ENCODE peak calls at places on chromosomes 1 and 21, in nine cellular contexts. One of them, this sample, is unnamed.
A peak's percentile ranks its signal among the peaks of the same experiment; 100 is the strongest.

GRCh38 chr1:100780826-100781225 is 61.3 kb downstream of the VCAM1 start:
- DNase-seq in brain microvascular endothelial cell: no peak
- DNase-seq in activated CD8-positive, alpha-beta memory T cell treated with anti-CD3 and anti-CD28 coated beads, Interleukin-2, amount 50 U/mL, for 4 hours: no peak
- DNase-seq in EH: no peak
- DNase-seq in stimulated activated CD4-positive, alpha-beta T cell treated with anti-CD3 and anti-CD28 coated beads, TNF-alpha, amount 100 ng/mL, for 48 hours: no peak
- DNase-seq in T-helper 2 cell: no peak
- DNase-seq in NCI-H1930: no peak
- DNase-seq in NCI-H2081 treated with DMSO at 0.1 percent for 48 hours: no peak
- DNase-seq in epithelial cell of proximal tubule: no peak
- DNase-seq in this sample: no peak

GRCh38 chr21:16551101-16551695 is 821.4 kb downstream of the USP25 start:
- DNase-seq in NCI-H1930: no peak
- DNase-seq in brain microvascular endothelial cell: no peak
- DNase-seq in EH: no peak
- DNase-seq in activated CD8-positive, alpha-beta memory T cell treated with anti-CD3 and anti-CD28 coated beads, Interleukin-2, amount 50 U/mL, for 4 hours: no peak
- DNase-seq in T-helper 2 cell: no peak
- DNase-seq in stimulated activated CD4-positive, alpha-beta T cell treated with anti-CD3 and anti-CD28 coated beads, TNF-alpha, amount 100 ng/mL, for 48 hours: no peak
- DNase-seq in NCI-H2081 treated with DMSO at 0.1 percent for 48 hours: no peak
- DNase-seq in epithelial cell of proximal tubule: no peak
- DNase-seq in this sample: no peak

GRCh38 chr1:64495878-64496277 is 25.9 kb downstream of the CACHD1 start:
- DNase-seq in NCI-H2081 treated with DMSO at 0.1 percent for 48 hours: peak; percentile 88
- DNase-seq in T-helper 2 cell: no peak
- DNase-seq in NCI-H1930: peak; percentile 36
- DNase-seq in epithelial cell of proximal tubule: no peak
- DNase-seq in activated CD8-positive, alpha-beta memory T cell treated with anti-CD3 and anti-CD28 coated beads, Interleukin-2, amount 50 U/mL, for 4 hours: no peak
- DNase-seq in EH: no peak
- DNase-seq in brain microvascular endothelial cell: no peak
- DNase-seq in stimulated activated CD4-positive, alpha-beta T cell treated with anti-CD3 and anti-CD28 coated beads, TNF-alpha, amount 100 ng/mL, for 48 hours: no peak
- DNase-seq in this sample: no peak

GRCh38 chr1:64097859-64098258 is 105.6 kb upstream of the UBE2U start:
- DNase-seq in EH: no peak
- DNase-seq in stimulated activated CD4-positive, alpha-beta T cell treated with anti-CD3 and anti-CD28 coated beads, TNF-alpha, amount 100 ng/mL, for 48 hours: no peak
- DNase-seq in NCI-H1930: no peak
- DNase-seq in activated CD8-positive, alpha-beta memory T cell treated with anti-CD3 and anti-CD28 coated beads, Interleukin-2, amount 50 U/mL, for 4 hours: no peak
- DNase-seq in NCI-H2081 treated with DMSO at 0.1 percent for 48 hours: no peak
- DNase-seq in epithelial cell of proximal tubule: no peak
- DNase-seq in T-helper 2 cell: no peak
- DNase-seq in brain microvascular endothelial cell: no peak
- DNase-seq in this sample: no peak

GRCh38 chr1:99503276-99503747 is 142.6 kb upstream of the PALMD start:
- DNase-seq in epithelial cell of proximal tubule: peak; percentile 55
- DNase-seq in NCI-H1930: no peak
- DNase-seq in stimulated activated CD4-positive, alpha-beta T cell treated with anti-CD3 and anti-CD28 coated beads, TNF-alpha, amount 100 ng/mL, for 48 hours: no peak
- DNase-seq in EH: peak; percentile 55
- DNase-seq in NCI-H2081 treated with DMSO at 0.1 percent for 48 hours: no peak
- DNase-seq in T-helper 2 cell: no peak
- DNase-seq in activated CD8-positive, alpha-beta memory T cell treated with anti-CD3 and anti-CD28 coated beads, Interleukin-2, amount 50 U/mL, for 4 hours: no peak
- DNase-seq in brain microvascular endothelial cell: peak; percentile 10
- DNase-seq in this sample: no peak

GRCh38 chr1:18560692-18561091 is 70.0 kb upstream of the PAX7 start:
- DNase-seq in EH: no peak
- DNase-seq in NCI-H2081 treated with DMSO at 0.1 percent for 48 hours: no peak
- DNase-seq in epithelial cell of proximal tubule: no peak
- DNase-seq in T-helper 2 cell: no peak
- DNase-seq in activated CD8-positive, alpha-beta memory T cell treated with anti-CD3 and anti-CD28 coated beads, Interleukin-2, amount 50 U/mL, for 4 hours: no peak
- DNase-seq in brain microvascular endothelial cell: no peak
- DNase-seq in NCI-H1930: no peak
- DNase-seq in stimulated activated CD4-positive, alpha-beta T cell treated with anti-CD3 and anti-CD28 coated beads, TNF-alpha, amount 100 ng/mL, for 48 hours: no peak
- DNase-seq in this sample: no peak

GRCh38 chr1:234854648-234855039 is 244.7 kb upstream of the IRF2BP2 start:
- DNase-seq in stimulated activated CD4-positive, alpha-beta T cell treated with anti-CD3 and anti-CD28 coated beads, TNF-alpha, amount 100 ng/mL, for 48 hours: no peak
- DNase-seq in epithelial cell of proximal tubule: no peak
- DNase-seq in NCI-H1930: no peak
- DNase-seq in brain microvascular endothelial cell: no peak
- DNase-seq in T-helper 2 cell: no peak
- DNase-seq in EH: no peak
- DNase-seq in NCI-H2081 treated with DMSO at 0.1 percent for 48 hours: no peak
- DNase-seq in activated CD8-positive, alpha-beta memory T cell treated with anti-CD3 and anti-CD28 coated beads, Interleukin-2, amount 50 U/mL, for 4 hours: no peak
- DNase-seq in this sample: no peak

GRCh38 chr1:6260433-6260934 is 414 bp downstream of the GPR153 start:
- DNase-seq in epithelial cell of proximal tubule: no peak
- DNase-seq in brain microvascular endothelial cell: no peak
- DNase-seq in T-helper 2 cell: no peak
- DNase-seq in EH: peak; percentile 32
- DNase-seq in stimulated activated CD4-positive, alpha-beta T cell treated with anti-CD3 and anti-CD28 coated beads, TNF-alpha, amount 100 ng/mL, for 48 hours: no peak
- DNase-seq in NCI-H1930: peak; percentile 31
- DNase-seq in activated CD8-positive, alpha-beta memory T cell treated with anti-CD3 and anti-CD28 coated beads, Interleukin-2, amount 50 U/mL, for 4 hours: peak; percentile 30
- DNase-seq in NCI-H2081 treated with DMSO at 0.1 percent for 48 hours: no peak
- DNase-seq in this sample: no peak

GRCh38 chr1:197150336-197151005 is 4.0 kb upstream of the ASPM start:
- DNase-seq in stimulated activated CD4-positive, alpha-beta T cell treated with anti-CD3 and anti-CD28 coated beads, TNF-alpha, amount 100 ng/mL, for 48 hours: no peak
- DNase-seq in activated CD8-positive, alpha-beta memory T cell treated with anti-CD3 and anti-CD28 coated beads, Interleukin-2, amount 50 U/mL, for 4 hours: no peak
- DNase-seq in NCI-H2081 treated with DMSO at 0.1 percent for 48 hours: no peak
- DNase-seq in epithelial cell of proximal tubule: no peak
- DNase-seq in T-helper 2 cell: no peak
- DNase-seq in brain microvascular endothelial cell: no peak
- DNase-seq in NCI-H1930: no peak
- DNase-seq in EH: peak; percentile 44
- DNase-seq in this sample: no peak

GRCh38 chr1:238252033-238252802 is 361.5 kb upstream of the ZP4 start:
- DNase-seq in stimulated activated CD4-positive, alpha-beta T cell treated with anti-CD3 and anti-CD28 coated beads, TNF-alpha, amount 100 ng/mL, for 48 hours: peak; percentile 4
- DNase-seq in activated CD8-positive, alpha-beta memory T cell treated with anti-CD3 and anti-CD28 coated beads, Interleukin-2, amount 50 U/mL, for 4 hours: no peak
- DNase-seq in NCI-H2081 treated with DMSO at 0.1 percent for 48 hours: no peak
- DNase-seq in EH: peak; percentile 34
- DNase-seq in NCI-H1930: peak; percentile 14
- DNase-seq in epithelial cell of proximal tubule: peak; percentile 29
- DNase-seq in brain microvascular endothelial cell: peak; percentile 75
- DNase-seq in T-helper 2 cell: no peak
- DNase-seq in this sample: peak; percentile 35

GRCh38 chr1:180167721-180168467 is 13.2 kb downstream of the QSOX1 start:
- DNase-seq in epithelial cell of proximal tubule: no peak
- DNase-seq in EH: no peak
- DNase-seq in T-helper 2 cell: no peak
- DNase-seq in brain microvascular endothelial cell: no peak
- DNase-seq in NCI-H1930: no peak
- DNase-seq in stimulated activated CD4-positive, alpha-beta T cell treated with anti-CD3 and anti-CD28 coated beads, TNF-alpha, amount 100 ng/mL, for 48 hours: no peak
- DNase-seq in activated CD8-positive, alpha-beta memory T cell treated with anti-CD3 and anti-CD28 coated beads, Interleukin-2, amount 50 U/mL, for 4 hours: no peak
- DNase-seq in NCI-H2081 treated with DMSO at 0.1 percent for 48 hours: no peak
- DNase-seq in this sample: no peak

GRCh38 chr1:32893198-32894018 is 7.1 kb downstream of the HPCA start:
- DNase-seq in stimulated activated CD4-positive, alpha-beta T cell treated with anti-CD3 and anti-CD28 coated beads, TNF-alpha, amount 100 ng/mL, for 48 hours: no peak
- DNase-seq in NCI-H2081 treated with DMSO at 0.1 percent for 48 hours: no peak
- DNase-seq in epithelial cell of proximal tubule: no peak
- DNase-seq in NCI-H1930: peak; percentile 72
- DNase-seq in EH: peak; percentile 39
- DNase-seq in T-helper 2 cell: no peak
- DNase-seq in activated CD8-positive, alpha-beta memory T cell treated with anti-CD3 and anti-CD28 coated beads, Interleukin-2, amount 50 U/mL, for 4 hours: no peak
- DNase-seq in brain microvascular endothelial cell: no peak
- DNase-seq in this sample: no peak

GRCh38 chr1:32742956-32743355 is 40.4 kb upstream of the SYNC start:
- DNase-seq in NCI-H1930: no peak
- DNase-seq in activated CD8-positive, alpha-beta memory T cell treated with anti-CD3 and anti-CD28 coated beads, Interleukin-2, amount 50 U/mL, for 4 hours: no peak
- DNase-seq in brain microvascular endothelial cell: no peak
- DNase-seq in NCI-H2081 treated with DMSO at 0.1 percent for 48 hours: no peak
- DNase-seq in epithelial cell of proximal tubule: no peak
- DNase-seq in T-helper 2 cell: no peak
- DNase-seq in EH: no peak
- DNase-seq in stimulated activated CD4-positive, alpha-beta T cell treated with anti-CD3 and anti-CD28 coated beads, TNF-alpha, amount 100 ng/mL, for 48 hours: no peak
- DNase-seq in this sample: no peak

GRCh38 chr1:156400191-156400920 is 31.3 kb downstream of the RHBG start:
- DNase-seq in stimulated activated CD4-positive, alpha-beta T cell treated with anti-CD3 and anti-CD28 coated beads, TNF-alpha, amount 100 ng/mL, for 48 hours: no peak
- DNase-seq in activated CD8-positive, alpha-beta memory T cell treated with anti-CD3 and anti-CD28 coated beads, Interleukin-2, amount 50 U/mL, for 4 hours: no peak
- DNase-seq in epithelial cell of proximal tubule: no peak
- DNase-seq in NCI-H1930: no peak
- DNase-seq in T-helper 2 cell: no peak
- DNase-seq in EH: no peak
- DNase-seq in NCI-H2081 treated with DMSO at 0.1 percent for 48 hours: no peak
- DNase-seq in brain microvascular endothelial cell: no peak
- DNase-seq in this sample: no peak

GRCh38 chr1:21579788-21580187 is 70.6 kb downstream of the ALPL start:
- DNase-seq in NCI-H2081 treated with DMSO at 0.1 percent for 48 hours: no peak
- DNase-seq in T-helper 2 cell: no peak
- DNase-seq in EH: peak; percentile 17
- DNase-seq in brain microvascular endothelial cell: no peak
- DNase-seq in activated CD8-positive, alpha-beta memory T cell treated with anti-CD3 and anti-CD28 coated beads, Interleukin-2, amount 50 U/mL, for 4 hours: no peak
- DNase-seq in epithelial cell of proximal tubule: peak; percentile 55
- DNase-seq in NCI-H1930: no peak
- DNase-seq in stimulated activated CD4-positive, alpha-beta T cell treated with anti-CD3 and anti-CD28 coated beads, TNF-alpha, amount 100 ng/mL, for 48 hours: no peak
- DNase-seq in this sample: no peak

GRCh38 chr1:33055210-33055991 is 18.7 kb upstream of the AK2 start:
- DNase-seq in EH: peak; percentile 89
- DNase-seq in NCI-H1930: peak; percentile 57
- DNase-seq in T-helper 2 cell: no peak
- DNase-seq in NCI-H2081 treated with DMSO at 0.1 percent for 48 hours: no peak
- DNase-seq in stimulated activated CD4-positive, alpha-beta T cell treated with anti-CD3 and anti-CD28 coated beads, TNF-alpha, amount 100 ng/mL, for 48 hours: no peak
- DNase-seq in brain microvascular endothelial cell: peak; percentile 92
- DNase-seq in epithelial cell of proximal tubule: peak; percentile 59
- DNase-seq in activated CD8-positive, alpha-beta memory T cell treated with anti-CD3 and anti-CD28 coated beads, Interleukin-2, amount 50 U/mL, for 4 hours: no peak
- DNase-seq in this sample: peak; percentile 46

GRCh38 chr1:29285771-29286170 is 49.4 kb downstream of the PTPRU start:
- DNase-seq in NCI-H2081 treated with DMSO at 0.1 percent for 48 hours: no peak
- DNase-seq in brain microvascular endothelial cell: no peak
- DNase-seq in activated CD8-positive, alpha-beta memory T cell treated with anti-CD3 and anti-CD28 coated beads, Interleukin-2, amount 50 U/mL, for 4 hours: no peak
- DNase-seq in epithelial cell of proximal tubule: no peak
- DNase-seq in stimulated activated CD4-positive, alpha-beta T cell treated with anti-CD3 and anti-CD28 coated beads, TNF-alpha, amount 100 ng/mL, for 48 hours: no peak
- DNase-seq in EH: no peak
- DNase-seq in NCI-H1930: no peak
- DNase-seq in T-helper 2 cell: no peak
- DNase-seq in this sample: no peak

GRCh38 chr1:63923302-63923701 is 149.5 kb downstream of the ROR1 start:
- DNase-seq in NCI-H2081 treated with DMSO at 0.1 percent for 48 hours: no peak
- DNase-seq in NCI-H1930: no peak
- DNase-seq in activated CD8-positive, alpha-beta memory T cell treated with anti-CD3 and anti-CD28 coated beads, Interleukin-2, amount 50 U/mL, for 4 hours: no peak
- DNase-seq in epithelial cell of proximal tubule: no peak
- DNase-seq in stimulated activated CD4-positive, alpha-beta T cell treated with anti-CD3 and anti-CD28 coated beads, TNF-alpha, amount 100 ng/mL, for 48 hours: no peak
- DNase-seq in EH: no peak
- DNase-seq in brain microvascular endothelial cell: no peak
- DNase-seq in T-helper 2 cell: no peak
- DNase-seq in this sample: no peak

GRCh38 chr1:225996946-225997545 is 2.1 kb downstream of the SDE2 start:
- DNase-seq in brain microvascular endothelial cell: peak; percentile 49
- DNase-seq in EH: peak; percentile 43
- DNase-seq in NCI-H1930: no peak
- DNase-seq in NCI-H2081 treated with DMSO at 0.1 percent for 48 hours: no peak
- DNase-seq in stimulated activated CD4-positive, alpha-beta T cell treated with anti-CD3 and anti-CD28 coated beads, TNF-alpha, amount 100 ng/mL, for 48 hours: no peak
- DNase-seq in activated CD8-positive, alpha-beta memory T cell treated with anti-CD3 and anti-CD28 coated beads, Interleukin-2, amount 50 U/mL, for 4 hours: no peak
- DNase-seq in epithelial cell of proximal tubule: no peak
- DNase-seq in T-helper 2 cell: no peak
- DNase-seq in this sample: no peak

GRCh38 chr1:185483647-185484450 is 166.8 kb upstream of the IVNS1ABP start:
- DNase-seq in EH: peak; percentile 98
- DNase-seq in stimulated activated CD4-positive, alpha-beta T cell treated with anti-CD3 and anti-CD28 coated beads, TNF-alpha, amount 100 ng/mL, for 48 hours: no peak
- DNase-seq in T-helper 2 cell: no peak
- DNase-seq in brain microvascular endothelial cell: peak; percentile 83
- DNase-seq in NCI-H1930: no peak
- DNase-seq in epithelial cell of proximal tubule: peak; percentile 99
- DNase-seq in NCI-H2081 treated with DMSO at 0.1 percent for 48 hours: no peak
- DNase-seq in activated CD8-positive, alpha-beta memory T cell treated with anti-CD3 and anti-CD28 coated beads, Interleukin-2, amount 50 U/mL, for 4 hours: no peak
- DNase-seq in this sample: no peak

GRCh38 chr1:147243228-147243685 is 773 bp downstream of the CHD1L start:
- DNase-seq in epithelial cell of proximal tubule: no peak
- DNase-seq in NCI-H2081 treated with DMSO at 0.1 percent for 48 hours: no peak
- DNase-seq in activated CD8-positive, alpha-beta memory T cell treated with anti-CD3 and anti-CD28 coated beads, Interleukin-2, amount 50 U/mL, for 4 hours: no peak
- DNase-seq in NCI-H1930: no peak
- DNase-seq in brain microvascular endothelial cell: no peak
- DNase-seq in EH: peak; percentile 89
- DNase-seq in stimulated activated CD4-positive, alpha-beta T cell treated with anti-CD3 and anti-CD28 coated beads, TNF-alpha, amount 100 ng/mL, for 48 hours: no peak
- DNase-seq in T-helper 2 cell: peak; percentile 12
- DNase-seq in this sample: no peak

GRCh38 chr21:37341254-37341960 is 25.2 kb upstream of the DYRK1A start:
- DNase-seq in T-helper 2 cell: no peak
- DNase-seq in EH: peak; percentile 92
- DNase-seq in epithelial cell of proximal tubule: no peak
- DNase-seq in stimulated activated CD4-positive, alpha-beta T cell treated with anti-CD3 and anti-CD28 coated beads, TNF-alpha, amount 100 ng/mL, for 48 hours: no peak
- DNase-seq in NCI-H2081 treated with DMSO at 0.1 percent for 48 hours: no peak
- DNase-seq in brain microvascular endothelial cell: no peak
- DNase-seq in NCI-H1930: no peak
- DNase-seq in activated CD8-positive, alpha-beta memory T cell treated with anti-CD3 and anti-CD28 coated beads, Interleukin-2, amount 50 U/mL, for 4 hours: no peak
- DNase-seq in this sample: no peak

GRCh38 chr1:240312872-240313271 is 221.2 kb downstream of the FMN2 start:
- DNase-seq in activated CD8-positive, alpha-beta memory T cell treated with anti-CD3 and anti-CD28 coated beads, Interleukin-2, amount 50 U/mL, for 4 hours: no peak
- DNase-seq in stimulated activated CD4-positive, alpha-beta T cell treated with anti-CD3 and anti-CD28 coated beads, TNF-alpha, amount 100 ng/mL, for 48 hours: no peak
- DNase-seq in epithelial cell of proximal tubule: peak; percentile 36
- DNase-seq in NCI-H1930: no peak
- DNase-seq in T-helper 2 cell: no peak
- DNase-seq in brain microvascular endothelial cell: peak; percentile 83
- DNase-seq in EH: peak; percentile 97
- DNase-seq in NCI-H2081 treated with DMSO at 0.1 percent for 48 hours: no peak
- DNase-seq in this sample: no peak

GRCh38 chr1:150567341-150567716 is 12.1 kb downstream of the MCL1 start:
- DNase-seq in brain microvascular endothelial cell: no peak
- DNase-seq in epithelial cell of proximal tubule: no peak
- DNase-seq in NCI-H1930: no peak
- DNase-seq in T-helper 2 cell: no peak
- DNase-seq in NCI-H2081 treated with DMSO at 0.1 percent for 48 hours: no peak
- DNase-seq in EH: peak; percentile 44
- DNase-seq in stimulated activated CD4-positive, alpha-beta T cell treated with anti-CD3 and anti-CD28 coated beads, TNF-alpha, amount 100 ng/mL, for 48 hours: peak; percentile 55
- DNase-seq in activated CD8-positive, alpha-beta memory T cell treated with anti-CD3 and anti-CD28 coated beads, Interleukin-2, amount 50 U/mL, for 4 hours: peak; percentile 39
- DNase-seq in this sample: no peak

GRCh38 chr21:16419188-16419874 is 689.5 kb downstream of the USP25 start:
- DNase-seq in NCI-H2081 treated with DMSO at 0.1 percent for 48 hours: peak; percentile 90
- DNase-seq in stimulated activated CD4-positive, alpha-beta T cell treated with anti-CD3 and anti-CD28 coated beads, TNF-alpha, amount 100 ng/mL, for 48 hours: no peak
- DNase-seq in activated CD8-positive, alpha-beta memory T cell treated with anti-CD3 and anti-CD28 coated beads, Interleukin-2, amount 50 U/mL, for 4 hours: no peak
- DNase-seq in T-helper 2 cell: no peak
- DNase-seq in epithelial cell of proximal tubule: no peak
- DNase-seq in brain microvascular endothelial cell: peak; percentile 84
- DNase-seq in EH: no peak
- DNase-seq in NCI-H1930: no peak
- DNase-seq in this sample: no peak

GRCh38 chr1:11752359-11753208 is 9.4 kb upstream of the C1orf167 start:
- DNase-seq in NCI-H1930: no peak
- DNase-seq in stimulated activated CD4-positive, alpha-beta T cell treated with anti-CD3 and anti-CD28 coated beads, TNF-alpha, amount 100 ng/mL, for 48 hours: no peak
- DNase-seq in T-helper 2 cell: no peak
- DNase-seq in epithelial cell of proximal tubule: no peak
- DNase-seq in NCI-H2081 treated with DMSO at 0.1 percent for 48 hours: no peak
- DNase-seq in activated CD8-positive, alpha-beta memory T cell treated with anti-CD3 and anti-CD28 coated beads, Interleukin-2, amount 50 U/mL, for 4 hours: no peak
- DNase-seq in EH: peak; percentile 13
- DNase-seq in brain microvascular endothelial cell: no peak
- DNase-seq in this sample: no peak

GRCh38 chr1:3741566-3742438 is 10.4 kb upstream of the CCDC27 start:
- DNase-seq in T-helper 2 cell: no peak
- DNase-seq in epithelial cell of proximal tubule: no peak
- DNase-seq in NCI-H1930: no peak
- DNase-seq in brain microvascular endothelial cell: no peak
- DNase-seq in EH: no peak
- DNase-seq in activated CD8-positive, alpha-beta memory T cell treated with anti-CD3 and anti-CD28 coated beads, Interleukin-2, amount 50 U/mL, for 4 hours: no peak
- DNase-seq in NCI-H2081 treated with DMSO at 0.1 percent for 48 hours: no peak
- DNase-seq in stimulated activated CD4-positive, alpha-beta T cell treated with anti-CD3 and anti-CD28 coated beads, TNF-alpha, amount 100 ng/mL, for 48 hours: no peak
- DNase-seq in this sample: no peak

GRCh38 chr1:39787468-39787867 is 1.2 kb downstream of the BMP8B start:
- DNase-seq in EH: no peak
- DNase-seq in NCI-H2081 treated with DMSO at 0.1 percent for 48 hours: no peak
- DNase-seq in brain microvascular endothelial cell: no peak
- DNase-seq in epithelial cell of proximal tubule: no peak
- DNase-seq in NCI-H1930: no peak
- DNase-seq in activated CD8-positive, alpha-beta memory T cell treated with anti-CD3 and anti-CD28 coated beads, Interleukin-2, amount 50 U/mL, for 4 hours: no peak
- DNase-seq in stimulated activated CD4-positive, alpha-beta T cell treated with anti-CD3 and anti-CD28 coated beads, TNF-alpha, amount 100 ng/mL, for 48 hours: no peak
- DNase-seq in T-helper 2 cell: no peak
- DNase-seq in this sample: no peak

GRCh38 chr1:23366146-23366545 is 3.5 kb downstream of the ZNF436 start:
- DNase-seq in brain microvascular endothelial cell: no peak
- DNase-seq in NCI-H2081 treated with DMSO at 0.1 percent for 48 hours: no peak
- DNase-seq in NCI-H1930: no peak
- DNase-seq in activated CD8-positive, alpha-beta memory T cell treated with anti-CD3 and anti-CD28 coated beads, Interleukin-2, amount 50 U/mL, for 4 hours: no peak
- DNase-seq in EH: no peak
- DNase-seq in T-helper 2 cell: no peak
- DNase-seq in stimulated activated CD4-positive, alpha-beta T cell treated with anti-CD3 and anti-CD28 coated beads, TNF-alpha, amount 100 ng/mL, for 48 hours: no peak
- DNase-seq in epithelial cell of proximal tubule: no peak
- DNase-seq in this sample: no peak

GRCh38 chr1:247295274-247295684 is 36.4 kb downstream of the ZNF496 start:
- DNase-seq in EH: no peak
- DNase-seq in T-helper 2 cell: no peak
- DNase-seq in activated CD8-positive, alpha-beta memory T cell treated with anti-CD3 and anti-CD28 coated beads, Interleukin-2, amount 50 U/mL, for 4 hours: no peak
- DNase-seq in brain microvascular endothelial cell: peak; percentile 71
- DNase-seq in stimulated activated CD4-positive, alpha-beta T cell treated with anti-CD3 and anti-CD28 coated beads, TNF-alpha, amount 100 ng/mL, for 48 hours: no peak
- DNase-seq in NCI-H2081 treated with DMSO at 0.1 percent for 48 hours: no peak
- DNase-seq in epithelial cell of proximal tubule: no peak
- DNase-seq in NCI-H1930: no peak
- DNase-seq in this sample: no peak

GRCh38 chr1:198623920-198624647 is 14.8 kb upstream of the PTPRC start:
- DNase-seq in NCI-H1930: no peak
- DNase-seq in stimulated activated CD4-positive, alpha-beta T cell treated with anti-CD3 and anti-CD28 coated beads, TNF-alpha, amount 100 ng/mL, for 48 hours: no peak
- DNase-seq in NCI-H2081 treated with DMSO at 0.1 percent for 48 hours: no peak
- DNase-seq in EH: peak; percentile 91
- DNase-seq in brain microvascular endothelial cell: peak; percentile 79
- DNase-seq in activated CD8-positive, alpha-beta memory T cell treated with anti-CD3 and anti-CD28 coated beads, Interleukin-2, amount 50 U/mL, for 4 hours: no peak
- DNase-seq in epithelial cell of proximal tubule: no peak
- DNase-seq in T-helper 2 cell: no peak
- DNase-seq in this sample: no peak